ENCODE peak calls at places on chromosomes 2 and 18, in four cellular contexts. R is right lobe of liver, M is body of pancreas, Z is HCT116. L is an unnamed sample. For H3K27me3, the result is how much of the 10 kb centered on the place peaks cover.

GRCh38 chr2:233209978-233210680 is 41.3 kb upstream of the ATG16L1 start:
- ATAC-seq in R (no peak), M (no peak), Z (no peak), L (no peak)

GRCh38 chr2:68734688-68735525 is at the start of gene ARHGAP25:
- ATAC-seq in M (no peak), Z (no peak), R (peak), L (no peak)

GRCh38 chr2:106104332-106105062 is 89.6 kb downstream of the UXS1 start:
- ATAC-seq in Z (peak), M (peak), R (peak), L (no peak)

GRCh38 chr2:29504746-29505145 is 389.5 kb downstream of the CLIP4 start:
- ATAC-seq in M (no peak), R (no peak), Z (no peak), L (no peak)

GRCh38 chr18:24987933-24988840 is 363.8 kb downstream of the ZNF521 start:
- ATAC-seq in M (no peak), R (no peak), Z (no peak), L (peak)

GRCh38 chr2:8543412-8544167 is 138.3 kb upstream of the ID2 start:
- ATAC-seq in M (peak), Z (no peak), R (peak), L (peak)

GRCh38 chr18:36685580-36685979 is 143.2 kb downstream of the TPGS2 start:
- ATAC-seq in M (no peak), R (no peak), Z (no peak), L (no peak)

GRCh38 chr18:8844721-8845148 is 139.4 kb downstream of the MTCL1 start:
- ATAC-seq in R (no peak), M (no peak), Z (no peak), L (no peak)

GRCh38 chr2:239831272-239831731 is 193.8 kb downstream of the NDUFA10 start:
- ATAC-seq in R (peak), Z (no peak), M (no peak), L (peak)

GRCh38 chr2:157559461-157559860 is 69.2 kb downstream of the ACVR1C start:
- ATAC-seq in R (no peak), Z (no peak), M (no peak), L (no peak)

GRCh38 chr2:98777076-98777475 is 46.1 kb upstream of the MGAT4A start:
- ATAC-seq in Z (no peak), M (no peak), R (no peak), L (no peak)

GRCh38 chr2:65417509-65418085 is 14.8 kb downstream of the SPRED2 start:
- ATAC-seq in Z (no peak), R (no peak), M (no peak), L (no peak)

GRCh38 chr2:173043466-173043865 is 32.2 kb upstream of the MAP3K20 start:
- ATAC-seq in M (peak), R (peak), Z (no peak), L (no peak)

GRCh38 chr2:144982481-144982880 is 462.6 kb upstream of the ZEB2 start:
- ATAC-seq in M (no peak), R (no peak), Z (no peak), L (no peak)

GRCh38 chr2:232891621-232892071 is 21.6 kb downstream of the SNORC start:
- ATAC-seq in M (no peak), R (no peak), Z (no peak), L (no peak)

GRCh38 chr2:195318440-195319111 is 338.4 kb upstream of the SLC39A10 start:
- ATAC-seq in R (peak), Z (peak), M (peak), L (no peak)

GRCh38 chr18:28801876-28802275 is 624.9 kb upstream of the CDH2 start:
- ATAC-seq in R (no peak), Z (no peak), M (no peak), L (no peak)

GRCh38 chr2:218074031-218074430 is 5.0 kb downstream of the RUFY4 start:
- ATAC-seq in Z (peak), R (peak), M (peak), L (no peak)

GRCh38 chr2:44969936-44970335 is 28.4 kb downstream of the SIX3 start:
- ATAC-seq in M (no peak), R (no peak), Z (no peak), L (no peak)

GRCh38 chr2:240622631-240623235 is 2.5 kb upstream of the GPR35 start:
- ATAC-seq in R (no peak), M (no peak), Z (no peak), L (no peak)

GRCh38 chr18:37231251-37231650 is 334.3 kb downstream of the CELF4 start:
- ATAC-seq in M (no peak), Z (no peak), R (no peak), L (no peak)

GRCh38 chr2:178386951-178387602 is 63.9 kb downstream of the PRKRA start:
- ATAC-seq in M (no peak), Z (no peak), R (no peak), L (no peak)

GRCh38 chr18:66138642-66139041 is 387.8 kb downstream of the CDH7 start:
- ATAC-seq in Z (no peak), M (no peak), R (no peak), L (no peak)

GRCh38 chr2:136448986-136449780 is 316.2 kb upstream of the THSD7B start:
- ATAC-seq in Z (no peak), M (no peak), R (no peak), L (no peak)

GRCh38 chr2:48250943-48251342 is 279.0 kb upstream of the STON1 start:
- ATAC-seq in R (peak), M (no peak), Z (no peak), L (no peak)

GRCh38 chr2:1577846-1578245 is 164.6 kb downstream of the TPO start:
- ATAC-seq in Z (no peak), R (no peak), M (no peak), L (no peak)

GRCh38 chr2:241620419-241620769 is 16.6 kb downstream of the THAP4 start:
- ATAC-seq in M (no peak), R (no peak), Z (peak), L (no peak)

GRCh38 chr2:150020937-150021673 is 433.5 kb upstream of the MMADHC start:
- ATAC-seq in Z (no peak), M (no peak), R (no peak), L (no peak)

GRCh38 chr2:187959821-187960220 is 331.9 kb upstream of the GULP1 start:
- ATAC-seq in M (no peak), R (no peak), Z (no peak), L (no peak)

DNA sequence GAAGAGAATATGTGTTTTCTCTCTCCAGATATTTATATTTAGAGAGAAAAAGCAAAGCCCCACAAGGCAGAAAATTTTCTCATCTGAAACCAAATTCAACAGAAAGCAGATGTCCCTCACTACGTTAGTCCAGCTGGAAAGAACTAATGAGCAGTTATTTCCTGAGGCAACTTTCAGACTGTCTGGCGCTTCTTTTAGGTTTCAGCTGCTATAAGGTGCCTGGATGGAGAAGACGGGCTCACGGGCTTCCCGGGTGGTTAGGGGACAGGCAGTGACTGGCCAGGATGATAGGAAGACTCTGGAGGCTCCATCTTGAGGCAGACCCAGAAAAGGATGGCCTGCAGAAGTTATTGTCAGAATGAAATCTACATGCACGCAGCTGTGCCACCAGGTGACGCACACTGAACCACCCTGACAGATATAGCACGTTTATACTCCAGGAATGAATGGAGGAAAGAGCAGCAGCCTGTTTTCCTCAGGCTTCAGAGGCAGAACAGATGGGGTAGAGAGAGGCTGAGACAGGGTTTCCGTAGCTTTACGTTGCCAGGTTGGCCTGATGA is 50.7 kb downstream of the MRPL35 start:
- ATAC-seq in R (no peak), M (no peak), Z (no peak), L (peak)
- TF ChIP-seq CTCF in R (no peak), M (no peak), Z (no peak), L (peak)

DNA sequence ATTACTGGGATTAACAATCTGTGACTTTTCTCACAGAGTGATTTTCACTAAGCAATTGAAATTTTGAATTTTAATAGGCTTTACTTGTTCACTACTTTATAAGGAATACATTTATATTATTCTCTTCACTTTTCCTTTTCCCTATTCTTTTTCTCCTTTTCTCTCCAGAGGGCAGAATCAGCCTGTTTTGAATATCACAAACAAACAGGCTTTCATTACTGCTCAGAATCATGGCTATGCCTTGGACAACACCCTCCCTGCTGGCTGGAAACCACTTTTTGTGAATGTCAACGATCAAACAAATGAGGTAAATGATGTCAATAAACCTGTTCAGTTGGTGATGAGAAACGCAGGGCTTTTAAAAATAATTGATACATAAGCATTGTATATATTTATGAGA is 35.3 kb downstream of the CPS1 start:
- ATAC-seq in M (no peak), Z (no peak), R (no peak), L (no peak)
- H3K27me3 ChIP-seq in M (under half), Z (under half), R (under half), L (under half)

DNA sequence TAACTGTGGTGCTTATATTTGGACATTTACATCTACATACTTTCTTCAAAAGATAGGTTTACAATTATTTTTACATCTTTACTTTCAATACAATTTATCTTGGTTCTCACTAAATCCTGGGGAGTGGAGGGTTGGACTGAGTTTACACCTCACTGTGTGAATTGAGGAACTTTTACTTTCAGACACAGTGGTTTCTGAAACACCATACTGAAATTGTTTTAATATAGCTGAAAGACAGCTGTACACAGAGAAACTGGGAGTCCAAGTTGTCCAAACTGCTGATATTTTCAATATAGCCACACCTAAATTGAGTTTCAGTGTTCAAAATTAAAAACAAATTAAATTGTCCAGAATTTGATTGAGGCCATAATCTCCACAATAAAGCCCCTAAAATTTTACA is 16.8 kb downstream of the KCNH7 start:
- ATAC-seq in R (no peak), Z (no peak), M (no peak), L (no peak)
- TF ChIP-seq POLR2A in R (no peak), Z (no peak), M (no peak), L (no peak)

GRCh38 chr2:159070235-159070634 is 101.8 kb downstream of the TANC1 start:
- ATAC-seq in M (no peak), Z (no peak), R (no peak), L (no peak)

GRCh38 chr2:159073256-159073655 is 104.8 kb downstream of the TANC1 start:
- ATAC-seq in R (no peak), Z (no peak), M (no peak), L (no peak)

GRCh38 chr2:159072795-159073194 is 104.4 kb downstream of the TANC1 start:
- ATAC-seq in R (no peak), M (no peak), Z (no peak), L (no peak)

GRCh38 chr2:159069229-159069628 is 100.8 kb downstream of the TANC1 start:
- ATAC-seq in M (no peak), R (no peak), Z (no peak), L (no peak)

GRCh38 chr2:159071190-159071915 is 102.9 kb downstream of the TANC1 start:
- ATAC-seq in R (no peak), M (no peak), Z (no peak), L (no peak)
- TF ChIP-seq CTCF in R (no peak), M (no peak), Z (no peak), L (peak)

DNA sequence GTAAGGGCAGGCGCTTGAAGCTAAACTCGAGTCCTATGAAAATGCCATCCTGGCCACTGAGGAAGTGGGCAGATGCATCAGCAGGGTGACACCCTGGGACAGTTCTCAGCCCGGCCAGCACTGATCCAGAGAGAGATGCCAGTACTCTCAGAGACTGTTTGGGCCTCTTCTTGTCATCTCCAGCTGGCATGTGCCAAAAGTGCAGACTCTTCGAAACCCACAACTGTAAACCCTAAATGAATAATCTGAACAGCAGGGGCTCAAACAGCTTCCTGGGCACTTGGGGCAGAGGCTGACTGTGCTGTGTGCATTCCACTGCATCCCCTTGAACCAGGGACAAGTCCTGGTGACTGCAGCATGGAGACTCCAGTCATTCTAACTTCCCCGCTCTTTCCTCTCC is 204.2 kb upstream of the SMAD2 start:
- ATAC-seq in R (no peak), Z (no peak), M (no peak), L (no peak)
- H3K27me3 ChIP-seq in R (under half), Z (under half), M (under half), L (under half)

DNA sequence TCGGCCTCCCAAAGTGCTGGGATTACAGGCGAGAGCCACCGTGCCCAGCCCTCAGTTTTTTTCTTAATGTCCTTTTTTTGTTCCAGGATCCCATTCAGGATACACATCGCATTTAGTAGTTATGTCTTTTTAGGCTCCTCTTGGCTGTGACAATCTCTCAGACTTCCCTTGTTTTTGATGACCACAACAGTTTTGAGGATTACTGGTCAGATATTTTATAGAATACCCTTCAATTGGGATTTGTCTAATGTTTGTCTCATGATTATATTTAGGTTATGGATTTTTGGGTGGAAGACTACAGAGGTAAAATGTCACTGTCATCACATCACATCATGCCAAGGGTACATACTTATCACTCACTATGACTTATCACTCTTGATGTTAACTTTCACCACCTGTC is 46.7 kb downstream of the SCN3A start:
- ATAC-seq in M (no peak), R (no peak), Z (no peak), L (no peak)
- TF ChIP-seq POLR2A in M (no peak), R (no peak), Z (no peak), L (no peak)

GRCh38 chr2:151481744-151482143 is 72.0 kb downstream of the RIF1 start:
- ATAC-seq in R (no peak), Z (no peak), M (no peak), L (no peak)
- TF ChIP-seq CTCF in R (no peak), Z (no peak), M (no peak), L (no peak)

GRCh38 chr2:95349568-95350319 is 52.6 kb downstream of the KCNIP3 start:
- ATAC-seq in M (no peak), Z (no peak), R (no peak), L (no peak)

GRCh38 chr2:95348609-95349567 is 51.7 kb downstream of the KCNIP3 start:
- ATAC-seq in R (no peak), Z (no peak), M (no peak), L (no peak)

GRCh38 chr2:95346738-95347671 is 49.9 kb downstream of the KCNIP3 start:
- ATAC-seq in Z (peak), R (no peak), M (peak), L (peak)

GRCh38 chr2:95346236-95346737 is 49.1 kb downstream of the KCNIP3 start:
- ATAC-seq in M (peak), R (peak), Z (peak), L (peak)

GRCh38 chr2:95347681-95348608 is 50.8 kb downstream of the KCNIP3 start:
- ATAC-seq in M (no peak), Z (no peak), R (no peak), L (no peak)
- H3K27me3 ChIP-seq in M (under half), Z (under half), R (under half), L (under half)

GRCh38 chr18:5296706-5297320 is 1.3 kb upstream of the ZBTB14 start:
- ATAC-seq in Z (peak), R (peak), M (peak), L (peak)
- TF ChIP-seq POLR2A in Z (no peak), R (no peak), M (no peak), L (no peak)

L was measured in gastroesophageal sphincter.